ENCODE peak calls at places on chromosomes 2 and 18, in nine cellular contexts. L, Y, I, K, G, A, H, W and M are unnamed samples.

GRCh38 chr2:36650031-36650430 is 46.5 kb upstream of the VIT start:
- DNase-seq in L (peak), Y (peak), I (no peak), K (peak), G (peak), A (no peak), H (peak), W (peak), M (peak)

GRCh38 chr2:130243359-130243758 is 45.1 kb upstream of the TUBA3E start:
- DNase-seq in L (no peak), Y (no peak), I (no peak), K (no peak), G (no peak), A (no peak), H (no peak), W (no peak), M (no peak)

GRCh38 chr2:219486424-219486959 is 12.2 kb upstream of the GMPPA start:
- DNase-seq in L (no peak), Y (no peak), I (no peak), K (no peak), G (no peak), A (no peak), H (no peak), W (no peak), M (no peak)

GRCh38 chr2:84991404-84992151 is 20.6 kb downstream of the KCMF1 start:
- DNase-seq in L (no peak), Y (peak), I (no peak), K (no peak), G (no peak), A (no peak), H (peak), W (no peak), M (peak)

GRCh38 chr18:70499218-70499691 is 210.4 kb downstream of the SOCS6 start:
- DNase-seq in L (no peak), Y (no peak), I (no peak), K (no peak), G (no peak), A (no peak), H (no peak), W (no peak), M (no peak)

GRCh38 chr18:29096380-29096779 is 919.5 kb upstream of the CDH2 start:
- DNase-seq in L (no peak), Y (no peak), I (no peak), K (no peak), G (no peak), A (no peak), H (no peak), W (no peak), M (no peak)

GRCh38 chr2:201182650-201183372 is at the start of gene CASP10:
- DNase-seq in L (no peak), Y (peak), I (no peak), K (no peak), G (peak), A (no peak), H (peak), W (no peak), M (peak)

GRCh38 chr2:162482463-162482862 is 138.5 kb downstream of the GCA start:
- DNase-seq in L (no peak), Y (no peak), I (no peak), K (no peak), G (no peak), A (no peak), H (no peak), W (no peak), M (no peak)

GRCh38 chr18:61833978-61834377 is 58.8 kb downstream of the RNF152 start:
- DNase-seq in L (no peak), Y (no peak), I (no peak), K (no peak), G (no peak), A (no peak), H (peak), W (no peak), M (peak)

GRCh38 chr18:80148316-80149199 is 39.5 kb downstream of the ADNP2 start:
- DNase-seq in L (no peak), Y (peak), I (peak), K (no peak), G (no peak), A (no peak), H (no peak), W (no peak), M (no peak)

GRCh38 chr2:44955593-44956449 is 14.3 kb downstream of the SIX3 start:
- DNase-seq in L (peak), Y (peak), I (peak), K (peak), G (peak), A (no peak), H (peak), W (no peak), M (peak)

GRCh38 chr2:1515986-1516797 is 102.9 kb downstream of the TPO start:
- DNase-seq in L (no peak), Y (no peak), I (no peak), K (no peak), G (no peak), A (no peak), H (no peak), W (no peak), M (no peak)

GRCh38 chr2:219523031-219523671 is 8.9 kb downstream of the ASIC4 start:
- DNase-seq in L (no peak), Y (no peak), I (no peak), K (no peak), G (no peak), A (no peak), H (no peak), W (no peak), M (peak)

GRCh38 chr2:16318474-16319195 is 347.0 kb downstream of the CYRIA start:
- DNase-seq in L (no peak), Y (no peak), I (no peak), K (no peak), G (no peak), A (no peak), H (no peak), W (no peak), M (no peak)

GRCh38 chr18:59272971-59273935 is at the start of gene RAX:
- DNase-seq in L (no peak), Y (no peak), I (no peak), K (no peak), G (no peak), A (no peak), H (no peak), W (no peak), M (peak)

GRCh38 chr18:59272221-59272888 is 899 bp downstream of the RAX start:
- DNase-seq in L (no peak), Y (no peak), I (no peak), K (no peak), G (no peak), A (no peak), H (no peak), W (no peak), M (peak)

GRCh38 chr18:59270689-59271257 is 2.5 kb downstream of the RAX start:
- DNase-seq in L (no peak), Y (no peak), I (no peak), K (no peak), G (no peak), A (no peak), H (no peak), W (no peak), M (no peak)

GRCh38 chr18:59269563-59270214 is 3.6 kb downstream of the RAX start:
- DNase-seq in L (no peak), Y (no peak), I (no peak), K (no peak), G (no peak), A (no peak), H (no peak), W (no peak), M (no peak)

DNA sequence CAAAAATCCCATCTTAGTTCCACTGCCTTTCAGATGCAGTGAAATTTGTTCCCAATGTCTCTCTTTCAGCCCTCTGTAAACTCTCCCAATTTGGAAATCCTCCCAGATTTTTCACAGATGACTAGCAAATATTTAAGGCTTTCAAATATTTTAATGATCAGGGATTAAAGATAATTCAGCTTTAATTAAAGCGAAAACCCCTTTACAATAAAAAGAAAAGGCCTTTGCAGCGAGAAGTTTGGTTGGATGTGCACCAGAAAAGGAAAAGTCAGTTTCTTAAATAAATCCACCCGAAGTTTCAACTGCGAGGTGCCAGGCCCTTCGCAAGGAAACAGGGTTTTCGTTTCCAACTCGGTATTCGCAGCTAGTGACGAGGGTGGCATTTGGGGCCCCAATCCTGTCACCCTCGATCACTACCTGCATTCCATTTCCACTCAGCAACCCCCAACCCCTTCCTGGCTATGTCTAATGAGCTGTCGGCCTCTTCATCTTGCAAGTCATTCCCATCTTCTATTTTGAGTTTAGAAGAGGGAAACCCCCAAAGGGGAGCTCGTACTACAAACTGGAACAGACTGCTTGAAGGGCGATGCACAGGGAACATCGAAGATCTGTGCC is 1.5 kb downstream of the RAX start:
- DNase-seq in L (no peak), Y (no peak), I (no peak), K (no peak), G (no peak), A (no peak), H (no peak), W (no peak), M (no peak)
- H3K4me3 ChIP-seq in L (no peak), Y (no peak), I (no peak), K (no peak), G (no peak), A (peak), H (no peak), W (no peak), M (no peak)

GRCh38 chr2:196591621-196592022 is 47.9 kb upstream of the CCDC150 start:
- DNase-seq in L (no peak), Y (no peak), I (no peak), K (no peak), G (no peak), A (no peak), H (no peak), W (no peak), M (no peak)
- H3K4me3 ChIP-seq in L (no peak), Y (no peak), I (no peak), K (no peak), G (no peak), A (no peak), H (no peak), W (peak), M (no peak)

DNA sequence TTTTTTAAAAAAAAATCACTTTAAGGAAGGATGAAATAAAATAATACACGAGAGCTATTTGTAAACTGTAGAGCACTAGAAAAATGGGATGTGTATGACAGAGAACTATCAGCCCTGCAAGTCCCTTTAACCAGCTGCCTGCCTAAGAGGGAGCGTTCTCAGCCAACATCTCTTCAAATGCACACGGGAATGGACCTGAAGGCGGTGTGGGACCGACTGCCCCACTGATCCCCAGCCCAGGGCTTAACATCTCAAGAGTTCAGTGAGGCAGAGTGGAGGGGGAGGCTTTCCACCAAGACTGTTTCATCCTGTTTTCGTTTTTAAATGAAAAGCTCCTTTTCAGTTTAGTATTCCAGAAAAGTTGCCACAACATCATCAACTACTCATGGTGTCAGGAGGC is 2.2 kb downstream of the INPP4A start:
- DNase-seq in L (no peak), Y (no peak), I (no peak), K (no peak), G (no peak), A (no peak), H (no peak), W (no peak), M (no peak)
- H3K4me3 ChIP-seq in L (no peak), Y (no peak), I (peak), K (no peak), G (no peak), A (no peak), H (no peak), W (no peak), M (no peak)

DNA sequence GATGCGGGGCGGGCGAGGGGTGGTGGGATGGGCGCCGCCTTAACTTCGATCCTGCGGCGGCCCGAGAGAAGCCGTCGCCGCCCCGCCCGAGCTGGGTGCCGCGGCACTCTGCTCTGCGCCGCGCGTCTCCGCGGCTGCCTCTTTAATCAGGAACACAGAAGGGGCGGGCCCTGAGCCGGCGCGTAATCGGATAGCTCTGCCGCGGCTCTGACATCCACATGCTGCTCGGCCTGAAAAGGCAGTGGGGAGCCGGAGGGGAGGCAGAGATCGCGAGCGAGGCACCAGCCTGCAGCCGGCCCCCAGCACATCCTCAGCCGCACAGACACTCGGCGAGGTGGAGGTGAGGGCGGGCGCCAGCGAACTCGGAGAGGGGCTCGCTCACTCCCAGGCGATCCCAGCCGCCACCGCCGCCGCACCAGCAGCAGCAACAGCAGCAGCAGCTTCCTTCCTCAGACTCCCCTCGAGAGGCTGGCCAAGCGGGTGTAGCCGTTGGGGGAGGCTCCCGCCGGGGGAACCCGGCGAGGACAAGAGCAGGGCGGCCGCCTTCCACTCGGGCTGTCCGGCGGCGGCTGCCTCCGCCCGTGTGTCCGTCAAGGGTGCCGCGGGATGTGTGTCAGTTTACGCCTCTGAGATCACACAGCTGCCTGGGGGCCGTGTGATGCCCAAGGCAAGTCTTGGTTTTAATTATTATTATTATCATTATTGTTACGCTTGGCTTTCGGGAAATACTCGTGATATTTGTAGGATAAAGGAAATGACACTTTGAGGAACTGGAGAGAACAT is at the start of gene NRP2:
- DNase-seq in L (peak), Y (peak), I (peak), K (peak), G (peak), A (peak), H (peak), W (no peak), M (peak)
- H3K4me3 ChIP-seq in L (peak), Y (peak), I (peak), K (peak), G (peak), A (peak), H (peak), W (peak), M (peak)

DNA sequence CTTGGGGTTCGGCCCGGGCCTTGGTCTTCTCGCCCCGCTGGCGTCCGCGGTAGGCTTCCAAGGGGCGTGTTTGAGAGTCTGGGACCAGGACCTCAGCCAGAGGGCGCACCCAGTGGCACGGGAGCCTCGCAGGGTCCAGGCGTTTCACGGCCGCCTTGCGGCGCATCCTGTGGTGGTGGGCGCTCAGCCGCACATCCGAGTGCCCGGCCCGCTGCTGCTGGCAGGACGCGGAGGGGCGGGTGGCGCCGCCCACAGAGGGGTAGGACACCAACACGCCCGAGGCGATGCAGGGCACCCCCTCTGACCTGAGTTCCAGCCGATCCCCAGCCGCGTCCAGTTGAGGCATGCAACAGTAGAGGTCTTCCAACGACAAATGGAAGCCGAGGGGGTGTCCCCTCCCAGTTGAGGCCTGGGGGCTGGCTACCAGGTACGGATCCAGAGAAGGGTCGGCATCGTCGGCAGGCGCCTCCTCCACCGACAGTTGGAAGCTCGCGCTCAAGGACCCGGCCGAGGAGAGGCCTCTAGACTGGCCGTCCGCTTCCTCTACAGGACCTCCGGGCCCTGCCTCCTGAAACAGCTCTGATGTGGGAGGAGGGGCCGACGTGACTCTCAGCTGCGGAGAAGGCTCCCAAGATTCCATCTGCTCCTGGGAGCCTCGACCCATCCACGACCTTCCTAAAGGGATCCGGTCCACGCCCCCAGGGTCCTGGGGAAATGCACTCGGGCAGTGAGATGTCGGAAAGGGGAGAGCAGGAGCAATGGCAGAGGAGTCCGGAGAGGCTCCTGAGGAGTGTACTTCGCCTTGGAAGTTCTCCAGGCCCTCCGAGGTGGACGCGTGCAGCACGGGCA is 6.3 kb downstream of the C2orf81 start:
- DNase-seq in L (peak), Y (no peak), I (peak), K (no peak), G (no peak), A (peak), H (no peak), W (no peak), M (no peak)
- H3K4me3 ChIP-seq in L (peak), Y (no peak), I (peak), K (peak), G (no peak), A (peak), H (peak), W (no peak), M (peak)

GRCh38 chr2:64214281-64215115 is 70.3 kb upstream of the PELI1 start:
- DNase-seq in L (no peak), Y (peak), I (no peak), K (no peak), G (peak), A (no peak), H (peak), W (no peak), M (no peak)
- H3K4me3 ChIP-seq in L (no peak), Y (no peak), I (no peak), K (no peak), G (peak), A (no peak), H (no peak), W (no peak), M (no peak)

GRCh38 chr18:76162886-76163285 is 332.2 kb downstream of the ZNF516 start:
- DNase-seq in L (no peak), Y (no peak), I (no peak), K (no peak), G (no peak), A (no peak), H (no peak), W (no peak), M (no peak)

GRCh38 chr18:76167440-76167839 is 327.6 kb downstream of the ZNF516 start:
- DNase-seq in L (no peak), Y (peak), I (no peak), K (peak), G (no peak), A (no peak), H (no peak), W (no peak), M (no peak)

DNA sequence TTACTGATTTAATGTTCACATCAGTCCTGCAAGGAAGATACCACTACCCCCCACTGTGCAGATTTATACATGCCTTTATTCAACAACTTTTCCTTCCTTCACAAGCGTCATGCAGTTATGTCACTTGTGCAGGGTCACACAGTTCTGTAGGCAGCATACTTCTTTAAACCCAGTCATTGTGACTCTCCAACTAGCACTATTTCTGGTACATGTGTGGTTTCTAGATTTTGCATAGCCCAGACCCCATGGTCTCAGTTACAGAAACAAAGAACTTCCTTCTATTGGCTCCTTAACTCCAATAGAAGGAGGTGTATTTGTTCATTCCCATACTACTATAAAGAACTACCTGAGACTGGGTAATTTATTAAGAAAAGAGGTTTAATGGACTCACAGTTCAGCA is 333.1 kb downstream of the ZNF516 start:
- DNase-seq in L (no peak), Y (no peak), I (no peak), K (no peak), G (peak), A (no peak), H (no peak), W (no peak), M (no peak)
- H3K4me3 ChIP-seq in L (no peak), Y (no peak), I (no peak), K (no peak), G (no peak), A (no peak), H (no peak), W (no peak), M (no peak)

DNA sequence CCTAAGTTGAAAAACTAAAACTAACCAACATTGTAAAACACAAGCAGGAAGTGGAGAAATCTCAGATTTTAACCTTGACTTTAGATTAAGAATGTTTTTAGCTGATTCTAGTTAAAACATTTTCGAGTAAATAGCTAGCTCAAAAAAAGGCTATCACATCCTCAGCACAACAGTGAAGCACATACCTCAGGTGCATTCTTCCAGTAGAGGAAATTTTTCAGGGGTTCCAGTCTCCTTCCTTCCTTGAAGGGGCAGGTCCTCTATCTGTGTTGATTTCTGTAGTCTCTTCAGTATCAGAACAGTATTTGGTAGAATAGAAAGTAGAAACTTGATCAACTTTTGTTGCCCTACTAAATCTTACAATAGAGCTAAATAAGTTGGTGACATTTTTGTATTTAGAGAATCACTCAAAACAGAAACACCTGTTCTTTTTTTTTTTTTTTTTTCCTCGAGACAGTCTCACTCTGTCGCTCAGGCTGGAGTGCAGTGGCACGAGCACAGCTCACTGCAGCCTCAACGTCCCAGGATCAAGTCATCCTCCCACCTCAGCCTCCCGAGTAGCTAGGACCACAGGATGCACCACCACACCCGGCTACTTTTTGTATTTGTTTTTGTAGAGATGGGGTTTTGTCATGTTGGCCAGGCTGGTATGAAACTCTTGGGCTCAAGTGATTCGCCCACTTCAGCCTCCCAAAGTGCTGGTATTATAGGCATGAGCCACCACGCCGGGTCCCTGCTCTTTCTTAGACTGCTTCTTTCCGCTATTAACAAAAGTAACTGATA is 6.9 kb upstream of the GPR155 start:
- DNase-seq in L (no peak), Y (no peak), I (no peak), K (no peak), G (no peak), A (no peak), H (no peak), W (no peak), M (no peak)
- H3K4me3 ChIP-seq in L (no peak), Y (no peak), I (no peak), K (no peak), G (peak), A (no peak), H (no peak), W (no peak), M (no peak)